ENCODE peak calls at places on chromosomes 7 and 10, in four cellular contexts. One of them, this sample, is unnamed.

GRCh38 chr10:124482401-124482800 is 20.8 kb downstream of the LHPP start:
- DNase-seq in RCC 7860: no peak
- DNase-seq in T-helper 9 cell: no peak
- DNase-seq in HFFc6: no peak
- DNase-seq in this sample: no peak

GRCh38 chr7:83468251-83468739 is 180.6 kb downstream of the SEMA3E start:
- DNase-seq in T-helper 9 cell: no peak
- DNase-seq in HFFc6: peak; percentile 98
- DNase-seq in RCC 7860: peak; percentile 100
- DNase-seq in this sample: peak; percentile 97

GRCh38 chr10:4144802-4145201 is 359.8 kb upstream of the KLF6 start:
- DNase-seq in T-helper 9 cell: no peak
- DNase-seq in RCC 7860: no peak
- DNase-seq in HFFc6: no peak
- DNase-seq in this sample: no peak

GRCh38 chr10:102113956-102114857 is 6.0 kb downstream of the LDB1 start:
- DNase-seq in HFFc6: no peak
- DNase-seq in T-helper 9 cell: no peak
- DNase-seq in RCC 7860: no peak
- DNase-seq in this sample: no peak

GRCh38 chr10:110794808-110795207 is 76.9 kb upstream of the PDCD4 start:
- DNase-seq in T-helper 9 cell: no peak
- DNase-seq in RCC 7860: no peak
- DNase-seq in HFFc6: no peak
- DNase-seq in this sample: peak; percentile 45

GRCh38 chr7:105759670-105760548 is 116.5 kb downstream of the ATXN7L1 start:
- DNase-seq in T-helper 9 cell: no peak
- DNase-seq in RCC 7860: peak; percentile 61
- DNase-seq in HFFc6: peak; percentile 69
- DNase-seq in this sample: no peak

GRCh38 chr7:105906690-105907089 is 30.3 kb upstream of the ATXN7L1 start:
- DNase-seq in RCC 7860: no peak
- DNase-seq in T-helper 9 cell: no peak
- DNase-seq in HFFc6: peak; percentile 36
- DNase-seq in this sample: no peak

GRCh38 chr7:121599887-121600286 is 203.8 kb upstream of the FAM3C start:
- DNase-seq in RCC 7860: no peak
- DNase-seq in T-helper 9 cell: no peak
- DNase-seq in HFFc6: no peak
- DNase-seq in this sample: no peak

GRCh38 chr7:27921081-27921836 is 181.3 kb downstream of the TAX1BP1 start:
- DNase-seq in RCC 7860: peak; percentile 83
- DNase-seq in HFFc6: peak; percentile 94
- DNase-seq in T-helper 9 cell: no peak
- DNase-seq in this sample: peak; percentile 96

This sample was measured in foreskin melanocyte.